ENCODE peak calls at places on chromosome 14, in six cellular contexts. I is H9, R is astrocyte, P is fibroblast of lung, N is IMR-90, B is HCT116. V is an unnamed sample.
A peak's percentile ranks its signal among the peaks of the same experiment; 100 is the strongest.

GRCh38 chr14:68612049-68612448 is 180.8 kb downstream of the ZFP36L1 start:
- DNase-seq in I (no peak), R (no peak), P (peak; percentile 36), N (peak; percentile 29), B (no peak), V (no peak)

GRCh38 chr14:77022219-77022852 is 6.2 kb downstream of the IRF2BPL start:
- DNase-seq in I (no peak), R (no peak), P (no peak), N (no peak), B (no peak), V (no peak)

GRCh38 chr14:68345738-68346137 is 447.1 kb downstream of the ZFP36L1 start:
- DNase-seq in I (no peak), R (peak; percentile 8), P (peak; percentile 36), N (peak; percentile 10), B (no peak), V (no peak)

GRCh38 chr14:101947577-101947903 is 16.8 kb upstream of the DYNC1H1 start:
- DNase-seq in I (no peak), R (no peak), P (no peak), N (no peak), B (no peak), V (no peak)

GRCh38 chr14:69719501-69719951 is 47.4 kb upstream of the SRSF5 start:
- DNase-seq in I (peak; percentile 40), R (peak; percentile 95), P (peak; percentile 78), N (peak; percentile 98), B (no peak), V (no peak)

GRCh38 chr14:24861083-24861630 is 188.8 kb downstream of the STXBP6 start:
- DNase-seq in I (no peak), R (peak; percentile 91), P (no peak), N (peak; percentile 68), B (no peak), V (no peak)

GRCh38 chr14:81533536-81534343 is at the start of gene SEL1L:
- DNase-seq in I (peak; percentile 100), R (peak; percentile 99), P (peak; percentile 99), N (peak; percentile 99), B (peak; percentile 99), V (peak; percentile 100)

GRCh38 chr14:20836668-20837338 is 34.2 kb upstream of the RNASE1 start:
- DNase-seq in I (peak; percentile 61), R (no peak), P (peak; percentile 3), N (peak; percentile 18), B (peak; percentile 66), V (no peak)

GRCh38 chr14:64510825-64511679 is 6.5 kb downstream of the ZBTB1 start:
- DNase-seq in I (peak; percentile 39), R (peak; percentile 35), P (peak; percentile 79), N (peak; percentile 73), B (peak; percentile 56), V (peak; percentile 90)

GRCh38 chr14:101017806-101018560 is 114.5 kb upstream of the RTL1 start:
- DNase-seq in I (peak; percentile 5), R (no peak), P (no peak), N (no peak), B (no peak), V (no peak)

GRCh38 chr14:96858643-96859042 is 61.5 kb downstream of the VRK1 start:
- DNase-seq in I (no peak), R (no peak), P (no peak), N (no peak), B (no peak), V (no peak)

GRCh38 chr14:52950410-52950897 is 396 bp downstream of the FERMT2 start:
- DNase-seq in I (peak; percentile 46), R (peak; percentile 30), P (peak; percentile 50), N (peak; percentile 29), B (no peak), V (no peak)

GRCh38 chr14:93013368-93013719 is 90.4 kb downstream of the CHGA start:
- DNase-seq in I (no peak), R (peak; percentile 53), P (no peak), N (peak; percentile 28), B (no peak), V (no peak)

GRCh38 chr14:92847220-92848148 is 53.4 kb downstream of the GOLGA5 start:
- DNase-seq in I (no peak), R (no peak), P (no peak), N (no peak), B (no peak), V (no peak)

GRCh38 chr14:63205850-63206249 is 1.6 kb downstream of the RHOJ start:
- DNase-seq in I (no peak), R (peak; percentile 52), P (peak; percentile 35), N (peak; percentile 28), B (no peak), V (no peak)
- H2AFZ ChIP-seq in I (no peak overlapping the region), R (no peak overlapping the region), P (peak overlapping the region; percentile 38), N (no peak overlapping the region), B (no peak overlapping the region), V (no peak overlapping the region)

GRCh38 chr14:104935026-104935650 is 10.5 kb downstream of the PLD4 start:
- DNase-seq in I (no peak), R (no peak), P (no peak), N (no peak), B (no peak), V (peak; percentile 57)
- H2AFZ ChIP-seq in I (no peak overlapping the region), R (no peak overlapping the region), P (no peak overlapping the region), N (no peak overlapping the region), B (no peak overlapping the region), V (no peak overlapping the region)

GRCh38 chr14:23555882-23556699 is at the start of gene THTPA:
- DNase-seq in I (peak; percentile 95), R (peak; percentile 74), P (peak; percentile 85), N (peak; percentile 83), B (peak; percentile 81), V (peak; percentile 98)
- H2AFZ ChIP-seq in I (no peak within 1 kb of the TSS), R (peak within 1 kb of the TSS; percentile 97), P (peak within 1 kb of the TSS; percentile 85), N (peak within 1 kb of the TSS; percentile 100), B (peak within 1 kb of the TSS; percentile 85), V (peak within 1 kb of the TSS; percentile 91)

DNA sequence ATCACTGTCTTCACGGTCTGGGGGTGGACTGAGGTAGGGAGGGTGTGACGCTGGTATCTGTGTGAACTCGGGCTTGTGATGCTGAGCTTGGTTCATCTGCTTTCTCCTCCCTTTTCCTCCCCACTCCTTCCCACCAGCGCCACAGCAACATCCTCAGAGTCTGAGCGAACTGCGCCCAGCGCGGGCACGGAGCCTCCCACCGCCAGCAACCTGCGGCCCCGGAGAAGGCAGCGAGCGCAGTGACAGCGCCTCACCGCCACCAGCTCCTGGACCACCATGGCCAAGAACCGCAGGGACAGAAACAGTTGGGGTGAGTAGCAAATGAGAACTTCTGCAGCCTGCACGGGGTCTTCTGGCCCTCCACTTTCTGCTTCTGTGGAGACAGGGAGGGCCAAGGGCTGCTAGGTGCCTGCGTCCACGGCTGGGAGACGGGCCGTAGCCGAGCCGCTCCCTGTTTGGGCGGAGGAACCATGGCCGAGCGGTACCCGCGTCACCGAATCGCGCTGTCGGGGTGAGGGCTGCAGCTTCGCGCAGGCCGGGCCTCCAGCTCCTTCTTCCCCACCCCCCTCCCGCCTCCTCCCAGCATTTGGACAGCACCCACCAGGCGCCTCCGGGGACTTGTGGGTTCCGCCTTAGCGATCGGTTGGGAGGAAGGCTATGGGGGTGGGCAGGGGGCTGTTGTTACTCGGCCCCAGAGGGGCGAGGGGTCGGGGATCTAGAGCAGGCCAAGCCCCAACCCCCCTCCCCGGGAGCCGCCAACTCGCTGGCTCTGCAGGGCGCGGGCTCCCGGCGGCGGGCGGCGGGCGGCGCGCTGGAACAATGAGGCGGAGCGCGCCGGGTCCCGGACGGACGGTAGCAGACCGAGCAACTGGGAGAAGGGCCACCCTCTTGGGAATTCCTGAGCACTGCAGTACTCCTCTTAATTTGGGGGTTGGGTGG is at the start of gene ATL1:
- DNase-seq in I (peak; percentile 86), R (peak; percentile 72), P (peak; percentile 76), N (peak; percentile 74), B (peak; percentile 29), V (peak; percentile 74)
- H2AFZ ChIP-seq in I (peak within 1 kb of the TSS; percentile 71), R (peak within 1 kb of the TSS; percentile 99), P (peak within 1 kb of the TSS; percentile 96), N (peak within 1 kb of the TSS; percentile 90), B (peak within 1 kb of the TSS; percentile 95), V (peak within 1 kb of the TSS; percentile 93)

GRCh38 chr14:72513346-72513745 is 380.6 kb downstream of the DPF3 start:
- DNase-seq in I (no peak), R (no peak), P (no peak), N (no peak), B (no peak), V (no peak)
- H2AFZ ChIP-seq in I (no peak overlapping the region), R (peak overlapping the region; percentile 55), P (no peak overlapping the region), N (peak overlapping the region; percentile 87), B (no peak overlapping the region), V (no peak overlapping the region)

GRCh38 chr14:91048676-91049075 is 11.8 kb downstream of the RPS6KA5 start:
- DNase-seq in I (no peak), R (no peak), P (no peak), N (no peak), B (no peak), V (no peak)
- H2AFZ ChIP-seq in I (no peak overlapping the region), R (no peak overlapping the region), P (no peak overlapping the region), N (no peak overlapping the region), B (no peak overlapping the region), V (no peak overlapping the region)

V was measured in Karpas-422.